ENCODE peak calls at places on chromosomes 7 and 10, in nine cellular contexts. M, T, N, F, L, H, B, O and A are unnamed samples.

GRCh38 chr10:71481746-71482410 is 85.2 kb downstream of the CDH23 start:
- DNase-seq in M (no peak), T (no peak), N (no peak), F (no peak), L (no peak), H (no peak), B (no peak), O (no peak), A (no peak)

GRCh38 chr7:80236696-80237095 is 102.1 kb downstream of the GNAI1 start:
- DNase-seq in M (no peak), T (no peak), N (no peak), F (no peak), L (no peak), H (no peak), B (no peak), O (no peak), A (no peak)

GRCh38 chr7:67738-68395 is 124.5 kb upstream of the FAM20C start:
- DNase-seq in M (no peak), T (no peak), N (no peak), F (no peak), L (no peak), H (no peak), B (no peak), O (no peak), A (no peak)

GRCh38 chr7:29479606-29480200 is 83.9 kb upstream of the PRR15 start:
- DNase-seq in M (no peak), T (no peak), N (peak; percentile 34), F (peak; percentile 54), L (peak; percentile 21), H (no peak), B (no peak), O (peak; percentile 29), A (no peak)

GRCh38 chr7:23022258-23022745 is 8.4 kb upstream of the HYCC1 start:
- DNase-seq in M (no peak), T (no peak), N (no peak), F (no peak), L (no peak), H (no peak), B (no peak), O (peak; percentile 93), A (no peak)

GRCh38 chr10:66505003-66505707 is 420.7 kb upstream of the LRRTM3 start:
- DNase-seq in M (no peak), T (no peak), N (no peak), F (no peak), L (no peak), H (no peak), B (no peak), O (no peak), A (no peak)

GRCh38 chr7:132666076-132666775 is 90.0 kb upstream of the PLXNA4 start:
- DNase-seq in M (no peak), T (peak; percentile 13), N (no peak), F (no peak), L (no peak), H (no peak), B (no peak), O (peak; percentile 39), A (no peak)

GRCh38 chr7:45258533-45259226 is 101.1 kb downstream of the RAMP3 start:
- DNase-seq in M (no peak), T (no peak), N (no peak), F (no peak), L (no peak), H (no peak), B (no peak), O (no peak), A (no peak)

GRCh38 chr10:103504181-103504783 is 10.8 kb downstream of the NEURL1 start:
- DNase-seq in M (peak; percentile 18), T (no peak), N (no peak), F (no peak), L (no peak), H (peak; percentile 78), B (no peak), O (peak; percentile 90), A (peak; percentile 15)

GRCh38 chr7:1234049-1234691 is 1.5 kb downstream of the UNCX start:
- DNase-seq in M (no peak), T (no peak), N (no peak), F (no peak), L (no peak), H (no peak), B (no peak), O (no peak), A (no peak)

GRCh38 chr10:71462642-71462935 is 65.9 kb downstream of the CDH23 start:
- DNase-seq in M (no peak), T (no peak), N (no peak), F (no peak), L (no peak), H (no peak), B (no peak), O (no peak), A (no peak)

GRCh38 chr10:26334932-26335573 is 103.1 kb upstream of the APBB1IP start:
- DNase-seq in M (peak; percentile 41), T (peak; percentile 91), N (no peak), F (peak; percentile 9), L (no peak), H (peak; percentile 67), B (peak; percentile 20), O (peak; percentile 50), A (peak; percentile 48)

GRCh38 chr7:131328387-131329175 is 905 bp downstream of the MKLN1 start:
- DNase-seq in M (no peak), T (peak; percentile 53), N (no peak), F (no peak), L (no peak), H (peak; percentile 37), B (no peak), O (peak; percentile 60), A (no peak)